ENCODE peak calls at places on chromosomes 16 and 17, in nine cellular contexts. S is transverse colon, Z is SHP77, W is left ventricle myocardium superior, B is H1, I is GM12865, F is DMS153, A is cardiac fibroblast, U is Panc1. V is an unnamed sample.

GRCh38 chr17:61405686-61406542 is 6.3 kb downstream of the TBX2 start:
- DNase-seq in A (no peak), U (no peak), I (no peak), B (no peak), F (no peak), W (peak), S (no peak), Z (no peak), V (peak)

GRCh38 chr16:53057658-53058057 is 2.9 kb downstream of the CHD9 start:
- DNase-seq in U (no peak), W (no peak), I (peak), Z (no peak), S (no peak), A (no peak), F (no peak), B (no peak), V (no peak)

GRCh38 chr16:13919330-13919682 is 648 bp upstream of the ERCC4 start:
- DNase-seq in U (no peak), Z (peak), I (peak), A (peak), F (no peak), W (no peak), S (no peak), B (no peak), V (no peak)

GRCh38 chr16:55264949-55265348 is 59.1 kb upstream of the IRX6 start:
- DNase-seq in F (peak), Z (peak), I (no peak), W (no peak), U (no peak), S (no peak), B (no peak), A (no peak), V (no peak)

GRCh38 chr16:68823401-68823800 is 19.9 kb upstream of the TANGO6 start:
- DNase-seq in F (no peak), A (peak), U (no peak), Z (no peak), W (no peak), S (no peak), I (no peak), B (no peak), V (peak)

GRCh38 chr17:13594310-13594709 is 7.4 kb downstream of the HS3ST3A1 start:
- DNase-seq in F (no peak), I (no peak), W (no peak), U (no peak), Z (no peak), B (no peak), A (no peak), S (no peak), V (no peak)

GRCh38 chr16:56800355-56800754 is 64.7 kb upstream of the SLC12A3 start:
- DNase-seq in B (no peak), Z (no peak), I (no peak), W (no peak), F (no peak), A (peak), U (no peak), S (no peak), V (no peak)

GRCh38 chr16:4687416-4687815 is 5.9 kb upstream of the NUDT16L1 start:
- DNase-seq in Z (no peak), W (no peak), S (no peak), F (no peak), A (no peak), B (no peak), U (no peak), I (no peak), V (no peak)

GRCh38 chr17:14078027-14078426 is 8.7 kb downstream of the COX10 start:
- DNase-seq in S (no peak), A (peak), B (no peak), I (no peak), U (no peak), Z (no peak), W (no peak), F (no peak), V (no peak)

GRCh38 chr16:73058221-73058615 is 10.3 kb upstream of the ZFHX3 start:
- DNase-seq in I (peak), U (no peak), S (peak), F (no peak), B (no peak), W (peak), Z (no peak), A (peak), V (peak)

GRCh38 chr17:8244768-8245167 is 3.1 kb downstream of the CTC1 start:
- DNase-seq in U (no peak), S (no peak), Z (no peak), A (no peak), W (no peak), I (no peak), F (no peak), B (no peak), V (no peak)

GRCh38 chr17:66345264-66345663 is 42.9 kb downstream of the PRKCA start:
- DNase-seq in W (no peak), Z (no peak), U (no peak), B (no peak), S (no peak), A (no peak), I (no peak), F (no peak), V (no peak)

GRCh38 chr17:80101946-80102706 is 745 bp downstream of the GAA start:
- DNase-seq in B (no peak), U (no peak), I (peak), S (no peak), F (no peak), Z (no peak), W (peak), A (peak), V (peak)

GRCh38 chr17:38676706-38677504 is 2.1 kb upstream of the EPOP start:
- DNase-seq in S (peak), B (peak), U (peak), W (peak), I (peak), Z (peak), F (peak), A (peak), V (peak)

GRCh38 chr17:14515015-14515414 is 214.1 kb downstream of the HS3ST3B1 start:
- DNase-seq in U (no peak), S (no peak), I (no peak), F (no peak), B (no peak), A (no peak), Z (no peak), W (no peak), V (peak)

GRCh38 chr16:88424536-88425230 is 28.4 kb upstream of the ZFPM1 start:
- DNase-seq in F (no peak), B (no peak), U (no peak), Z (no peak), W (no peak), I (no peak), A (no peak), S (no peak), V (peak)

GRCh38 chr16:4505356-4506153 is 29.4 kb downstream of the HMOX2 start:
- DNase-seq in F (no peak), S (peak), U (no peak), A (no peak), Z (no peak), B (no peak), I (peak), W (no peak), V (no peak)

GRCh38 chr16:82156761-82157654 is 13.0 kb downstream of the MPHOSPH6 start:
- DNase-seq in A (peak), Z (no peak), W (no peak), F (no peak), S (no peak), B (no peak), I (no peak), U (no peak), V (no peak)

GRCh38 chr16:90081606-90081970 is 4.5 kb upstream of the PRDM7 start:
- DNase-seq in F (no peak), U (no peak), A (no peak), I (no peak), B (no peak), Z (peak), W (no peak), S (no peak), V (no peak)

GRCh38 chr17:69669441-69670178 is 255.1 kb downstream of the MAP2K6 start:
- DNase-seq in Z (no peak), F (no peak), I (no peak), U (no peak), A (no peak), B (no peak), S (no peak), W (no peak), V (no peak)

GRCh38 chr17:20281860-20282259 is 185.5 kb downstream of the LGALS9B start:
- DNase-seq in U (no peak), I (no peak), A (no peak), S (no peak), B (no peak), Z (no peak), W (peak), F (no peak), V (no peak)

GRCh38 chr17:64938925-64939474 is 19.7 kb upstream of the LRRC37A3 start:
- DNase-seq in U (no peak), B (peak), F (no peak), A (peak), S (peak), W (peak), Z (no peak), I (peak), V (peak)

GRCh38 chr16:23085949-23086348 is 63.3 kb downstream of the USP31 start:
- DNase-seq in I (no peak), B (no peak), A (no peak), U (no peak), Z (no peak), S (no peak), F (no peak), W (no peak), V (no peak)

GRCh38 chr16:68396481-68396880 is 51.8 kb downstream of the SMPD3 start:
- DNase-seq in Z (no peak), B (no peak), I (peak), A (peak), F (peak), S (peak), U (no peak), W (no peak), V (no peak)

GRCh38 chr16:3348547-3349167 is 7.0 kb upstream of the OR2C1 start:
- DNase-seq in B (no peak), W (no peak), A (no peak), I (peak), U (no peak), S (no peak), Z (peak), F (no peak), V (no peak)

GRCh38 chr17:75831032-75831567 is 13.1 kb downstream of the UNC13D start:
- DNase-seq in W (no peak), A (no peak), I (no peak), U (no peak), S (peak), Z (no peak), B (no peak), F (no peak), V (peak)

GRCh38 chr17:76199466-76199865 is 40.8 kb downstream of the RNF157 start:
- DNase-seq in Z (no peak), A (no peak), W (no peak), B (no peak), U (no peak), I (no peak), F (no peak), S (no peak), V (no peak)